ENCODE peak calls at places on chromosomes 5 and 9, in nine cellular contexts. N is CD8-positive, alpha-beta T cell; C is brain microvascular endothelial cell; D is H9; Q is OCI-LY7; A is IMR-90; F is cardiac muscle cell; V is astrocyte; I is A549. J is an unnamed sample.

GRCh38 chr9:96655198-96655851 is at the start of gene PRXL2C:
- DNase-seq in N (peak; percentile 67), C (peak; percentile 58), D (peak; percentile 72), Q (no peak), A (peak; percentile 52), F (peak; percentile 88), V (peak; percentile 51), I (peak; percentile 77), J (no peak)

GRCh38 chr5:88665750-88666215 is 217.2 kb downstream of the MEF2C start:
- DNase-seq in N (no peak), C (no peak), D (peak; percentile 66), Q (no peak), A (no peak), F (no peak), V (peak; percentile 74), I (no peak), J (no peak)

GRCh38 chr5:145027266-145027665 is 807.9 kb downstream of the PRELID2 start:
- DNase-seq in N (no peak), C (no peak), D (no peak), Q (no peak), A (no peak), F (peak; percentile 73), V (no peak), I (no peak), J (no peak)

GRCh38 chr9:131513177-131513576 is 10.5 kb downstream of the POMT1 start:
- DNase-seq in N (no peak), C (no peak), D (no peak), Q (peak; percentile 23), A (no peak), F (no peak), V (no peak), I (no peak), J (no peak)

GRCh38 chr9:2262809-2263510 is 247.8 kb downstream of the SMARCA2 start:
- DNase-seq in N (no peak), C (no peak), D (no peak), Q (no peak), A (no peak), F (no peak), V (no peak), I (no peak), J (no peak)

GRCh38 chr9:87516222-87516930 is 18.7 kb downstream of the DAPK1 start:
- DNase-seq in N (no peak), C (peak; percentile 71), D (no peak), Q (no peak), A (no peak), F (no peak), V (peak; percentile 36), I (peak; percentile 40), J (no peak)

GRCh38 chr9:77210116-77210515 is 32.8 kb downstream of the VPS13A start:
- DNase-seq in N (no peak), C (no peak), D (peak; percentile 80), Q (no peak), A (peak; percentile 13), F (peak; percentile 8), V (peak; percentile 25), I (no peak), J (no peak)

GRCh38 chr9:33818167-33818831 is 1.3 kb downstream of the UBE2R2 start:
- DNase-seq in N (no peak), C (no peak), D (no peak), Q (peak; percentile 42), A (no peak), F (no peak), V (no peak), I (peak; percentile 10), J (no peak)

GRCh38 chr5:53936481-53937352 is 373.7 kb downstream of the ARL15 start:
- DNase-seq in N (no peak), C (no peak), D (no peak), Q (no peak), A (no peak), F (no peak), V (no peak), I (no peak), J (no peak)

GRCh38 chr5:119031905-119032304 is 39.0 kb upstream of the DMXL1 start:
- DNase-seq in N (no peak), C (peak; percentile 5), D (peak; percentile 43), Q (peak; percentile 76), A (no peak), F (no peak), V (peak; percentile 5), I (peak; percentile 18), J (no peak)

GRCh38 chr9:136157477-136158265 is 39.0 kb upstream of the TMEM250 start:
- DNase-seq in N (no peak), C (peak; percentile 9), D (no peak), Q (no peak), A (no peak), F (no peak), V (no peak), I (no peak), J (no peak)

GRCh38 chr5:126777257-126777973 is 479 bp downstream of the LMNB1 start:
- DNase-seq in N (peak; percentile 12), C (peak; percentile 51), D (peak; percentile 41), Q (peak; percentile 82), A (peak; percentile 61), F (peak; percentile 79), V (peak; percentile 55), I (peak; percentile 72), J (peak; percentile 59)

GRCh38 chr9:94287877-94288513 is 28.9 kb downstream of the ZNF169 start:
- DNase-seq in N (no peak), C (no peak), D (no peak), Q (no peak), A (no peak), F (peak; percentile 16), V (no peak), I (no peak), J (no peak)

GRCh38 chr5:108801776-108802175 is 54.1 kb downstream of the FER start:
- DNase-seq in N (no peak), C (peak; percentile 88), D (no peak), Q (no peak), A (peak; percentile 97), F (no peak), V (peak; percentile 95), I (peak; percentile 83), J (peak; percentile 71)

GRCh38 chr5:108797986-108798385 is 50.3 kb downstream of the FER start:
- DNase-seq in N (no peak), C (no peak), D (no peak), Q (no peak), A (no peak), F (no peak), V (no peak), I (no peak), J (no peak)

GRCh38 chr5:108798866-108799265 is 51.2 kb downstream of the FER start:
- DNase-seq in N (no peak), C (no peak), D (no peak), Q (no peak), A (peak; percentile 55), F (no peak), V (peak; percentile 14), I (no peak), J (no peak)

GRCh38 chr5:108797396-108797795 is 49.7 kb downstream of the FER start:
- DNase-seq in N (no peak), C (no peak), D (no peak), Q (no peak), A (peak; percentile 5), F (no peak), V (no peak), I (no peak), J (no peak)

GRCh38 chr5:108801301-108801700 is 53.6 kb downstream of the FER start:
- DNase-seq in N (no peak), C (no peak), D (no peak), Q (no peak), A (no peak), F (no peak), V (no peak), I (no peak), J (no peak)
- H3K27ac ChIP-seq in N (no peak overlapping the region), C (peak overlapping the region; percentile 55), D (no peak overlapping the region), Q (no peak overlapping the region), A (peak overlapping the region; percentile 60), F (no peak overlapping the region), V (peak overlapping the region; percentile 77), I (peak overlapping the region; percentile 73), J (peak overlapping the region; percentile 85)

GRCh38 chr5:43485406-43485805 is 1.7 kb upstream of the TMEM267 start:
- DNase-seq in N (no peak), C (no peak), D (no peak), Q (peak; percentile 21), A (peak; percentile 1), F (no peak), V (no peak), I (peak; percentile 18), J (peak; percentile 61)
- H3K27ac ChIP-seq in N (peak overlapping the region; percentile 99), C (no peak overlapping the region), D (no peak overlapping the region), Q (peak overlapping the region; percentile 88), A (no peak overlapping the region), F (no peak overlapping the region), V (no peak overlapping the region), I (no peak overlapping the region), J (peak overlapping the region; percentile 89)

GRCh38 chr5:80134879-80135278 is 99.7 kb downstream of the THBS4 start:
- DNase-seq in N (no peak), C (no peak), D (no peak), Q (no peak), A (no peak), F (no peak), V (no peak), I (no peak), J (no peak)
- H3K27ac ChIP-seq in N (peak overlapping the region; percentile 60), C (no peak overlapping the region), D (peak overlapping the region; percentile 42), Q (no peak overlapping the region), A (no peak overlapping the region), F (peak overlapping the region; percentile 15), V (no peak overlapping the region), I (no peak overlapping the region), J (no peak overlapping the region)

GRCh38 chr5:133818869-133819600 is 149.4 kb downstream of the C5orf15 start:
- DNase-seq in N (no peak), C (no peak), D (no peak), Q (no peak), A (no peak), F (no peak), V (no peak), I (no peak), J (no peak)

GRCh38 chr5:133819977-133820471 is 148.4 kb downstream of the C5orf15 start:
- DNase-seq in N (no peak), C (no peak), D (no peak), Q (no peak), A (no peak), F (no peak), V (no peak), I (no peak), J (no peak)

GRCh38 chr5:133821311-133821741 is 147.1 kb downstream of the C5orf15 start:
- DNase-seq in N (no peak), C (no peak), D (no peak), Q (no peak), A (no peak), F (no peak), V (no peak), I (no peak), J (no peak)

GRCh38 chr5:133821889-133822288 is 146.5 kb downstream of the C5orf15 start:
- DNase-seq in N (no peak), C (no peak), D (no peak), Q (no peak), A (no peak), F (no peak), V (no peak), I (no peak), J (no peak)

GRCh38 chr5:133820516-133820915 is 147.9 kb downstream of the C5orf15 start:
- DNase-seq in N (no peak), C (no peak), D (no peak), Q (no peak), A (no peak), F (peak; percentile 73), V (no peak), I (no peak), J (no peak)
- H3K27ac ChIP-seq in N (no peak overlapping the region), C (no peak overlapping the region), D (no peak overlapping the region), Q (no peak overlapping the region), A (no peak overlapping the region), F (peak overlapping the region; percentile 63), V (no peak overlapping the region), I (no peak overlapping the region), J (no peak overlapping the region)

GRCh38 chr9:128092199-128092977 is 24.4 kb downstream of the SLC25A25 start:
- DNase-seq in N (no peak), C (no peak), D (no peak), Q (no peak), A (no peak), F (no peak), V (no peak), I (no peak), J (no peak)
- H3K27ac ChIP-seq in N (peak overlapping the region; percentile 9), C (no peak overlapping the region), D (no peak overlapping the region), Q (no peak overlapping the region), A (peak overlapping the region; percentile 23), F (no peak overlapping the region), V (peak overlapping the region; percentile 88), I (no peak overlapping the region), J (no peak overlapping the region)